ENCODE peak calls at places on chromosomes 7 and 10, in four cellular contexts. T is pancreas, R is tibial nerve, B is mesendoderm. N is an unnamed sample.
A peak's percentile ranks its signal among the peaks of the same experiment; 100 is the strongest.

GRCh38 chr10:113133497-113133896 is 183.4 kb downstream of the TCF7L2 start:
- DNase-seq in R (no peak), B (peak; percentile 37), T (no peak), N (no peak)

GRCh38 chr7:101936223-101936611 is 118.8 kb downstream of the CUX1 start:
- DNase-seq in T (no peak), R (no peak), B (peak; percentile 91), N (no peak)

GRCh38 chr7:99380823-99381663 is 6.5 kb downstream of the ARPC1B start:
- DNase-seq in B (no peak), T (no peak), R (no peak), N (no peak)

GRCh38 chr10:113524120-113524519 is 28.7 kb upstream of the HABP2 start:
- DNase-seq in T (no peak), R (no peak), B (peak; percentile 91), N (no peak)

GRCh38 chr7:155058861-155059355 is 11.2 kb upstream of the HTR5A start:
- DNase-seq in R (no peak), B (no peak), T (no peak), N (no peak)

GRCh38 chr7:150330211-150330885 is 7.0 kb upstream of the ACTR3C start:
- DNase-seq in B (no peak), T (no peak), R (no peak), N (no peak)

GRCh38 chr10:110407301-110408170 is 90.2 kb upstream of the DUSP5 start:
- DNase-seq in T (no peak), R (no peak), B (peak; percentile 60), N (no peak)

GRCh38 chr7:24227068-24227467 is 56.9 kb upstream of the NPY start:
- DNase-seq in B (no peak), R (no peak), T (no peak), N (no peak)

GRCh38 chr10:13924020-13924725 is 337.4 kb downstream of the PRPF18 start:
- DNase-seq in T (no peak), R (no peak), B (no peak), N (no peak)

GRCh38 chr7:151999337-152000090 is 26.0 kb upstream of the GALNT11 start:
- DNase-seq in R (no peak), B (no peak), T (no peak), N (no peak)

GRCh38 chr7:125030756-125031387 is 101.2 kb upstream of the POT1 start:
- DNase-seq in B (no peak), T (no peak), R (no peak), N (no peak)

GRCh38 chr7:141654551-141654950 is 47.4 kb downstream of the DENND11 start:
- DNase-seq in B (peak; percentile 92), T (peak; percentile 69), R (peak; percentile 76), N (no peak)

GRCh38 chr10:58843760-58844159 is 331.1 kb downstream of the BICC1 start:
- DNase-seq in R (no peak), T (no peak), B (peak; percentile 81), N (no peak)

GRCh38 chr7:142925413-142925812 is 8.1 kb downstream of the TRPV5 start:
- DNase-seq in R (no peak), B (peak; percentile 68), T (no peak), N (no peak)

GRCh38 chr7:39709768-39710291 is 86.5 kb downstream of the RALA start:
- DNase-seq in B (peak; percentile 35), T (peak; percentile 21), R (peak; percentile 16), N (no peak)

GRCh38 chr10:106567629-106568028 is 596.9 kb downstream of the SORCS1 start:
- DNase-seq in T (no peak), B (no peak), R (no peak), N (no peak)

DNA sequence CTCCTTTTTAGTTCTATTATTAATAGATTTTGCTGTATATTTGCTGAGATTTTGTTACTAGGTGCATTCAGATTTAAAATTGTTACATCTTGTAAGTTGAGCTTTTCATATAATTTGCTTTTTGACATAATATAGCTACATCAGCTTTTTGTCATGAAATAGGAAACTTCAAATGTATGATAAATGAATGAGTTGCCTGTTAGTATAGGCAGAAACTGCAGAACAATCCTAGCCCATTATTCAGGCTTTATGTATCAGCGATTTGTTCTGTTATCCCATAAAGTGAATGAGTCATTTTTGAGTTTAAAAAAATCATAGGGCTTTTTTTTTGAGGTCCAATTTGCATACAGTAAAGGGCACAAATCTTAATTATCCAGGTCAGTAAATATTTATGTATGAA is 11.6 kb downstream of the SGPL1 start:
- DNase-seq in T (no peak), R (no peak), B (no peak), N (no peak)
- H3K27ac ChIP-seq in T (no peak overlapping the region), R (no peak overlapping the region), B (no peak overlapping the region), N (no peak overlapping the region)

GRCh38 chr10:7433861-7434260 is 23.0 kb upstream of the SFMBT2 start:
- DNase-seq in T (no peak), R (no peak), B (no peak), N (no peak)
- H3K4me3 ChIP-seq in T (no peak overlapping the region), R (no peak overlapping the region), B (no peak overlapping the region), N (no peak overlapping the region)

GRCh38 chr10:103852189-103852711 is 3.1 kb downstream of the SH3PXD2A start:
- DNase-seq in T (no peak), B (no peak), R (no peak), N (no peak)

GRCh38 chr10:103849880-103850571 is 5.3 kb downstream of the SH3PXD2A start:
- DNase-seq in R (no peak), B (no peak), T (no peak), N (peak; percentile 50)

GRCh38 chr10:103851261-103851660 is 4.1 kb downstream of the SH3PXD2A start:
- DNase-seq in B (no peak), R (no peak), T (no peak), N (no peak)

GRCh38 chr10:103849212-103849877 is 6.0 kb downstream of the SH3PXD2A start:
- DNase-seq in B (no peak), T (no peak), R (no peak), N (no peak)

DNA sequence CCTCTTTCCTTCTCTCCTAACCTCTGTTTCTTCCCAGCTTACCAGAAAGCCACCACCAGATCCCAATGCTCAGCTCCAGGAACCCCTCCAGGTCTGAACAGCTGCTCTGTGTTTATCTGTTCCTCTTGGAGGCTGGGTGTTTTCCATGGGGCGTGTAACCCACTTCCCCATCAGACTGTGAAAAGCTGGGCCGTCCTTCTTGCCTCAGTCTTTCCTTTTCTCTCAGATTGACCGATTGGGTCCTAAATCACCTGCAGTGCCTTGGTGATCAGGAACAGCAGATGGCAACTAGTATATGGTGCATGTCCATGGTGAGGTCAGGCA is 4.8 kb downstream of the SH3PXD2A start:
- DNase-seq in B (no peak), T (no peak), R (no peak), N (no peak)
- H3K4me1 ChIP-seq in B (peaks cover 20% of the 10 kb centered on the region), T (peaks cover 12% of the 10 kb centered on the region), R (peaks cover 85% of the 10 kb centered on the region), N (peaks cover 67% of the 10 kb centered on the region)

GRCh38 chr7:43244782-43245181 is 132.3 kb downstream of the HECW1 start:
- DNase-seq in T (no peak), B (no peak), R (no peak), N (no peak)

GRCh38 chr7:43249808-43250145 is 137.3 kb downstream of the HECW1 start:
- DNase-seq in R (no peak), B (no peak), T (no peak), N (no peak)

GRCh38 chr7:43247757-43248156 is 135.3 kb downstream of the HECW1 start:
- DNase-seq in B (no peak), R (no peak), T (no peak), N (no peak)

GRCh38 chr7:43248553-43248952 is 136.1 kb downstream of the HECW1 start:
- DNase-seq in B (no peak), R (no peak), T (no peak), N (no peak)

GRCh38 chr7:43248961-43249807 is 136.7 kb downstream of the HECW1 start:
- DNase-seq in B (peak; percentile 25), T (no peak), R (no peak), N (no peak)
- H3K27ac ChIP-seq in B (no peak overlapping the region), T (no peak overlapping the region), R (peak overlapping the region; percentile 66), N (no peak overlapping the region)

DNA sequence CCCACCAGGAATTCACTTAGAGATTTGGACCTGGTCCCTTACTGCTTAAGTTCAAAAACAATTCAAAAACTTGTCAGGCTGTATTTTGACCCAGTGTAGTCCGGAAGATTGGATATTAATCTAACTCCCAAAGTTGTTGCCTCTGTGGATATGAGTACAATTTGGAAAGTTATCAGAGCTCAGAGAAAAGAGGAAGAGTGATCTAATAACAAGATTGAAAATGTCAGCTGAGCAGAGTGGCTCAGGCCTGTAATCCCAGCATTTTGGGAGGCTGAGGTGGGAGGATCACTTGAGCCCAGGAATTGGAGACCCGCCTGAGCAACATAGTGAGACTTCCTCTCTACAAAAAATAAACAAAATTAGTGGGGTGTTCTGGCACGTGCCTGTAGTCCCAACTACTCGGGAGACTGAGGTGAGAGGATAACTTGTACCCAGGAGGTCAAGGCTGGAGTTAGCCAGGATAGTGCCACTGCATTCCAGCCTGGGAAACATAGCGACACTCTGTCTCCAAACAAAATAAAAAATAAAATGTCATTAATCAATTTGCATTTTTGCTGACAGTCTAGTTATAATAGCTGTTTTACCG is 3.2 kb upstream of the ASCC1 start:
- DNase-seq in B (no peak), R (no peak), T (no peak), N (no peak)
- H3K4me3 ChIP-seq in B (no peak overlapping the region), R (no peak overlapping the region), T (no peak overlapping the region), N (no peak overlapping the region)

N was measured in thoracic aorta.